ENCODE peak calls at places on chromosomes 6 and 20, in seven cellular contexts. H is endothelial cell, Q is lung, V is Calu3, K is glutamatergic neuron, U is psoas muscle, L is HFFc6. F is an unnamed sample.

GRCh38 chr20:58613061-58613854 is 37.8 kb upstream of the STX16 start:
- DNase-seq in H (no peak), Q (no peak), V (no peak), K (no peak), U (peak), L (no peak), F (no peak)

GRCh38 chr6:107198631-107199416 is 83.5 kb upstream of the BEND3 start:
- DNase-seq in H (no peak), Q (no peak), V (no peak), K (no peak), U (no peak), L (no peak), F (no peak)

GRCh38 chr6:39279539-39279938 is 34.7 kb downstream of the KCNK17 start:
- DNase-seq in H (no peak), Q (no peak), V (no peak), K (no peak), U (no peak), L (no peak), F (no peak)

GRCh38 chr6:45699663-45700062 is 316.0 kb downstream of the CLIC5 start:
- DNase-seq in H (no peak), Q (no peak), V (no peak), K (no peak), U (no peak), L (no peak), F (no peak)

GRCh38 chr6:41707565-41708200 is 27.7 kb downstream of the TFEB start:
- DNase-seq in H (no peak), Q (no peak), V (no peak), K (no peak), U (peak), L (no peak), F (no peak)

GRCh38 chr6:100506651-100507050 is 41.9 kb upstream of the SIM1 start:
- DNase-seq in H (no peak), Q (no peak), V (peak), K (no peak), U (no peak), L (peak), F (peak)

GRCh38 chr6:56552212-56553130 is 90.2 kb downstream of the DST start:
- DNase-seq in H (no peak), Q (no peak), V (no peak), K (no peak), U (no peak), L (peak), F (peak)

GRCh38 chr6:27040244-27041042 is 207.1 kb upstream of the PRSS16 start:
- DNase-seq in H (no peak), Q (no peak), V (no peak), K (no peak), U (no peak), L (no peak), F (no peak)

GRCh38 chr6:21199246-21199645 is 394.3 kb upstream of the SOX4 start:
- DNase-seq in H (no peak), Q (no peak), V (no peak), K (peak), U (no peak), L (no peak), F (no peak)

GRCh38 chr20:21436186-21436585 is 38.9 kb upstream of the NKX2-4 start:
- DNase-seq in H (no peak), Q (no peak), V (no peak), K (no peak), U (no peak), L (peak), F (peak)

GRCh38 chr6:35707714-35708407 is 19.1 kb upstream of the FKBP5 start:
- DNase-seq in H (no peak), Q (no peak), V (no peak), K (no peak), U (no peak), L (no peak), F (no peak)

GRCh38 chr6:20840675-20841074 is 306.4 kb downstream of the CDKAL1 start:
- DNase-seq in H (no peak), Q (no peak), V (no peak), K (no peak), U (no peak), L (peak), F (peak)

GRCh38 chr6:88870728-88871330 is 92.6 kb downstream of the RNGTT start:
- DNase-seq in H (peak), Q (no peak), V (peak), K (peak), U (no peak), L (peak), F (peak)
- TF ChIP-seq CTCF in H (peak), Q (peak), V (no peak), K (peak), U (peak), L (peak), F (peak)

DNA sequence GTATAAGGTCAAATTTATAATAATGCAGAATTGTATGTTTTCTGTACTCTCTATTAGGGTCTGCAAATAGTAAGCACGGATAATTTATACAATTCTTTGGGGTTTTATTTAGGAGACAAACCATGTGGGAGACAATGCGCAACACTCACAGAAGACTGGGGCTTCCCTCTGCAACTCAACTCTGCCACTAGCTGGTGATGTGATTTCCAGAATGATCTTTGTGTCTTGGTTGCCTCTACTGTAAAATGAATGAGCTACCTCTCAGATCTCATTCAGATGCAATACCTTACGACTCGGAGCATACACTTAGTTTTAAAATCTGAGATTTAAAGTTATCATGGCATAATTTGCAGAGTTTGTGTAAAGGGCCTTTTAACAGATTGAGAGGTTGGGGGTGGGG is 6.4 kb downstream of the MAN1A1 start:
- DNase-seq in H (no peak), Q (no peak), V (no peak), K (no peak), U (no peak), L (no peak), F (no peak)
- TF ChIP-seq CTCF in H (no peak), Q (no peak), V (no peak), K (no peak), U (no peak), L (no peak), F (peak)

GRCh38 chr6:89117285-89118108 is at the start of gene SRSF12:
- DNase-seq in H (peak), Q (peak), V (peak), K (peak), U (peak), L (no peak), F (no peak)
- TF ChIP-seq CTCF in H (no peak), Q (no peak), V (no peak), K (no peak), U (no peak), L (no peak), F (no peak)

DNA sequence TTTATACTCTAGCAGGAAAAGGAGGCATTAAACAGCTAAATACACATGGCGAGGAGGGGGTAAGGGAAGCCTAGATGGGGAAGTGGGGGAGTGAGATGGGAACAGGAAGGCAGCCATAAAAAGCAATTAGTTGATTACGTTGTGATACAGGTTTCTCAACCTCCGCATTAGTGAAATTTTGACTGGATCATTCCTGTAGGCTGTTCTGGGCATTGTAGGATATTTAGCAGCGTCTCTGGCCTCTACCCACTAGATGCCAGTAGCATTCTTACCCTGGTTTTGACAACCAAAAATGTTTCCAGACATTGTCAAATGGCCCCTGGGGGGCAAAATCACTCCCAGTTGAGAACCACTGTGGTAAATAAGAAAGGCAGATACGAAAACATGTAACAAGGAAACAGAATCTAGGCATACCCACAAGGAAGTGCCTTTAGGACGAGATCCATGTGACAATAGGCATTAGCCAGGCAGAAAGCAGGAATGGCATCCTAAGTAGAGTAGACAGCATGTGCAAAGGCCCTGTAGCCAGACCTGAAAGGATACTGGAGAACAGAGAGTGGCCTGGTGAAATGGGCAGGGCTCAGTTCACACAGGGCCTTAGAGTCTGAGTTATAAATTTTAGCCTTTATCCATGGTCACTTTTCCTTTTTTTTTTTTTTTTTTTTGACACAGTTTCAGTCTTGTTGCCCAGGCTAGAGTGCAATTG is 25.8 kb upstream of the PTPN1 start:
- DNase-seq in H (no peak), Q (no peak), V (no peak), K (no peak), U (no peak), L (no peak), F (no peak)
- TF ChIP-seq CTCF in H (no peak), Q (no peak), V (no peak), K (no peak), U (no peak), L (peak), F (peak)

GRCh38 chr6:169883316-169883715 is 131.9 kb downstream of the ERMARD start:
- DNase-seq in H (no peak), Q (no peak), V (no peak), K (no peak), U (no peak), L (no peak), F (no peak)

GRCh38 chr6:169880516-169880915 is 129.1 kb downstream of the ERMARD start:
- DNase-seq in H (no peak), Q (no peak), V (no peak), K (no peak), U (no peak), L (no peak), F (no peak)

GRCh38 chr6:169884158-169884557 is 132.7 kb downstream of the ERMARD start:
- DNase-seq in H (no peak), Q (no peak), V (no peak), K (no peak), U (no peak), L (no peak), F (no peak)

GRCh38 chr6:169881398-169881797 is 130.0 kb downstream of the ERMARD start:
- DNase-seq in H (no peak), Q (no peak), V (no peak), K (no peak), U (no peak), L (no peak), F (no peak)

DNA sequence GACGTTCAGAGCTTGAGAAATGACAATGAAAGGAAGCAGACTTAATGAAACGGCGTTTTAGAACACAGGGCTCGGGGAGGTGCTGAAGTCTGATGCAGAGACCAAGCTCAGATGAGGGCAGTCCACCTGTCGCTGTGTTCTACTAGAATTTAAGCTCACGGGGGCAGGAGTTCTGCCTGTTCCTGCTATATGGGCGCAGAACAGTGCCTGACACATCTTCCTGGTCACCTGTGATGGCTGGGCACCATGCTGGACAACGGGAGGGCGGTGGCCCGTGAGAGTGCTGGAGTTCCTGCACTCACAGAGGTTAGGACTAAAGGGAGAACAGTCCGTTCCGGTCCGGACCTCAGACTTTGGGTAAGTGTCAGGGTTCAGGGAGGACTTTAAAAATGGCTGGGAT is 130.6 kb downstream of the ERMARD start:
- DNase-seq in H (no peak), Q (no peak), V (no peak), K (no peak), U (no peak), L (no peak), F (no peak)
- TF ChIP-seq CTCF in H (no peak), Q (no peak), V (no peak), K (no peak), U (no peak), L (no peak), F (no peak)

GRCh38 chr6:149961728-149962425 is 1.9 kb upstream of the ULBP1 start:
- DNase-seq in H (peak), Q (no peak), V (peak), K (no peak), U (no peak), L (no peak), F (no peak)
- TF ChIP-seq CTCF in H (no peak), Q (no peak), V (peak), K (no peak), U (no peak), L (peak), F (peak)

GRCh38 chr20:39676857-39677351 is 714.8 kb downstream of the DHX35 start:
- DNase-seq in H (no peak), Q (no peak), V (no peak), K (no peak), U (no peak), L (no peak), F (no peak)
- TF ChIP-seq CTCF in H (peak), Q (no peak), V (no peak), K (no peak), U (no peak), L (no peak), F (no peak)

GRCh38 chr6:125779924-125780539 is 10.7 kb upstream of the NCOA7 start:
- DNase-seq in H (peak), Q (peak), V (peak), K (peak), U (peak), L (peak), F (peak)
- TF ChIP-seq CTCF in H (no peak), Q (no peak), V (no peak), K (no peak), U (peak), L (peak), F (no peak)

F was measured in fibroblast of mammary gland.